ENCODE peak calls at places on chromosomes 1 and 21, in five cellular contexts. C is A549; Q is colonic mucosa; P is CD8-positive, alpha-beta T cell; K is SK-N-SH. I is an unnamed sample.

GRCh38 chr1:27381976-27382762 is 964 bp downstream of the CD164L2 start:
- DNase-seq in P (no peak), K (no peak), Q (no peak), C (no peak), I (no peak)

GRCh38 chr1:38028671-38029070 is 16.1 kb downstream of the UTP11 start:
- DNase-seq in C (no peak), P (no peak), K (peak), Q (no peak), I (no peak)

GRCh38 chr1:31828341-31828740 is 12.5 kb upstream of the SPOCD1 start:
- DNase-seq in C (no peak), P (no peak), K (no peak), Q (peak), I (peak)

GRCh38 chr1:55632906-55633305 is 417.7 kb upstream of the USP24 start:
- DNase-seq in Q (no peak), P (no peak), C (no peak), K (no peak), I (no peak)

GRCh38 chr1:170253180-170253579 is 107.4 kb downstream of the NTMT2 start:
- DNase-seq in K (no peak), C (no peak), Q (no peak), P (no peak), I (no peak)

GRCh38 chr1:181149326-181150000 is 61.0 kb downstream of the IER5 start:
- DNase-seq in K (no peak), P (peak), C (no peak), Q (no peak), I (peak)

GRCh38 chr1:229254910-229255541 is 15.9 kb upstream of the RAB4A start:
- DNase-seq in P (no peak), Q (no peak), C (no peak), K (peak), I (peak)

GRCh38 chr1:17027403-17027802 is 15.7 kb upstream of the ATP13A2 start:
- DNase-seq in P (no peak), C (no peak), K (no peak), Q (no peak), I (no peak)

GRCh38 chr1:192589813-192590212 is 14.2 kb downstream of the RGS1 start:
- DNase-seq in Q (no peak), P (no peak), K (no peak), C (no peak), I (no peak)

GRCh38 chr1:69777933-69778332 is 210.2 kb downstream of the LRRC7 start:
- DNase-seq in P (no peak), C (no peak), Q (no peak), K (no peak), I (no peak)

GRCh38 chr1:240663160-240663879 is 51.4 kb upstream of the GREM2 start:
- DNase-seq in C (no peak), K (no peak), Q (no peak), P (no peak), I (no peak)

GRCh38 chr1:204408074-204408507 is 3.5 kb downstream of the PPP1R15B start:
- DNase-seq in C (no peak), K (peak), Q (peak), P (no peak), I (no peak)

DNA sequence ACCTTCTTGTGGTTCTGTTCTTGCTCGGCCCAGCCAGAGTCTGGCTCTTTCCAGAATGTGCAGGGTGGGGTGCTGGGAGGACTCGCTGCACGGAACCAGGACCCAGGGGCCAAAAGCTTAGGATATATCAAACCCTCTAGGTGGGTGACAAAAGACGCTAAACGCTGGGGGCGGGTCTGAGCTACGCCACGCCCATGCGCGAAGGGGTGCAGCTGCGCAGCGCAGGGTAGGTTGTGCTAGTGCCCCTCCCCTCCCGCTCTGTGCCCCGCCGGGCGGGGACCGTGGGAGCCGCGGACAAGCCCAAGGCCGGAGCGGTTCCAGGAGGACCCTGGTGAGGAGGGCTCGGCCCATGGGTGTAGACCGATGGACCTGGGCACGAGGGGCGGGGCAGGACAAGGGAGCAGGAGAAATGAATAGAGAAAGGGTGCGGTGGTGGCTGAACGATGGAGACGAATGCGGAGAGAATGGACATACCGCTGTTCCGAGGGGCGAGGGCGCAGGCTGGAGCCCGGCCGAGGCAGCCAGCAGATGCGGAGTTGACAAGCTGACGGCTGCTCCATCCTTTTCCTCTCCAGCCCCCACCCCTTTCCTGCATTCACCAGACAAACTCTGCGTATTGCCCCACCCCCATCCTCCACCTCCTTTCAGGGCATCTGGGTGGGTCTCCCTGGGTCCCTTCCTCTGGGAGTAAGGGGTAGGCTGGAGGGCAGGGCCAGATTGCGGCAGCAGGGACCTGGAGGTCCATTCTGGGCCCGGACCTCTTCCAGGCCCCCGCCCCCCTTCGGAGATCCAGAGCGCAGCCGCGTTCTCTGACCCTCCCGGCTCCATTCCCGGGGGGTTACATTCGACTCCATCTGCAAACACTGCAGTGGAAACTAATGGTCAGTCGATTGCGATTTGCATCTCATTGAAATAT is at the start of gene RUSC1:
- DNase-seq in P (peak), Q (peak), K (peak), C (no peak), I (peak)
- H3K4me3 ChIP-seq in P (peak), Q (peak), K (peak), C (no peak), I (no peak)

DNA sequence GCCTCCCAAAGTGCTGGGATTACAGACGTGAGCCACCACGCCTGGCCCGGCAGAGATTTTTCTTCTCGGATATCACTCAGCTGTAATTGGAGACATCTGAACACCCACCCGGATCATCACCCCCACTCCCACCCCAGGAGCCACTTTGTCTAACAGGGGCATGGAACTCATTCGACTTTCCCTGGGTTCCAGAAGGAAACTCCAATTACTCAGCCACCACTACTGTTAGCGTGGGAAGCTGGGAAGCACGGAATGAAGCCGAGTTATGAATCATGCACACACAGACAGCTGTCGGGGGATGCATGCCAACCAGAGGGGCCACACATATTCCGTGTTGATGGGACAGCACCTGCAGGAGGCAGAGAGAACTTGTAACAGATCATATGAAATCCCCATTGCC is 85.2 kb downstream of the HLCS start:
- DNase-seq in K (no peak), Q (no peak), P (no peak), C (no peak), I (no peak)
- TF ChIP-seq CTCF in K (no peak), Q (no peak), P (no peak), C (no peak), I (no peak)

GRCh38 chr1:212738330-212738729 is 38.7 kb upstream of the BATF3 start:
- DNase-seq in C (no peak), P (no peak), K (no peak), Q (no peak), I (no peak)

GRCh38 chr1:212745303-212745702 is 45.7 kb upstream of the BATF3 start:
- DNase-seq in Q (no peak), K (no peak), C (no peak), P (no peak), I (no peak)

GRCh38 chr1:212746546-212746945 is 45.0 kb downstream of the NSL1 start:
- DNase-seq in Q (no peak), K (no peak), C (no peak), P (no peak), I (no peak)

DNA sequence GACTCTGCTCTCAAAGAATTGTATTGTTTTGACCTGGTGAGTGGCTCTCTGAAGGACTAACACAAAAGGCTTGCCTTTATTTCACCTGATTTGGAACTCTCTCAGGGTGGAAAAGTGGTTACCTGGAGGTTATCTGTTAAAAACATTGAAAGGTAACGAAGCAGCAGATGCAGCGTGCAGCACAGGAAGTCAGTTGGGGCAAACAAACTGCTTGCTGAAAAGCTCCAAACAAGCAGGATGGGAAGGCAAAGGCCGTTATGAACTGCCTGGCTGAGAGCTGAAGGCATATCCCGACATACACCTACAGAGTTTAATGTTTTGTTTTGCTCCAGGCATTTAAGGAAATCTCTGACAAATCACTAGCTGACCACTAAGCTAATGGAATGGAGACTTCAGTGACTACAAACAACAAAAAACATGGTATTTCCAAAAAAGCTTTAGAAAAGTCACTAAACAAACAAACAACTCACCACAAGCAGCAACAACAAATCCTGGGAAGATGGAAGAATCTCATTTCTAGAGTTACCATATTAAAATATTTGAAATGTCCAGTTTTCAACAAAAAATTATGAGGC is 44.3 kb upstream of the BATF3 start:
- DNase-seq in K (no peak), Q (no peak), C (no peak), P (no peak), I (no peak)
- H3K27ac ChIP-seq in K (no peak), Q (no peak), C (no peak), P (no peak), I (no peak)

GRCh38 chr1:89842547-89843278 is 21.9 kb downstream of the LRRC8D start:
- DNase-seq in P (no peak), Q (no peak), C (no peak), K (peak), I (peak)
- H3K4me3 ChIP-seq in P (peak), Q (peak), C (peak), K (peak), I (peak)

GRCh38 chr1:20469406-20470076 is 16.5 kb downstream of the CAMK2N1 start:
- DNase-seq in P (no peak), Q (no peak), C (no peak), K (no peak), I (no peak)
- TF ChIP-seq CTCF in P (no peak), Q (no peak), C (peak), K (peak), I (peak)

GRCh38 chr1:8368956-8369639 is 51.2 kb downstream of the SLC45A1 start:
- DNase-seq in P (no peak), C (no peak), K (no peak), Q (no peak), I (no peak)
- H3K27ac ChIP-seq in P (no peak), C (no peak), K (no peak), Q (no peak), I (no peak)

I was measured in OCI-LY7.